ENCODE peak calls at places on chromosome 14, in eight cellular contexts. Y, M, B, C, V, E, P and R are unnamed samples.

GRCh38 chr14:100147181-100147631 is 12.2 kb downstream of the DEGS2 start:
- DNase-seq in B (no peak), C (no peak), Y (no peak), P (no peak), M (no peak), E (no peak), V (no peak), R (no peak)

GRCh38 chr14:73295198-73295796 is 58.0 kb downstream of the PAPLN start:
- DNase-seq in Y (no peak), M (no peak), B (no peak), V (peak; percentile 42), C (no peak), P (peak; percentile 13), E (no peak), R (no peak)

GRCh38 chr14:45156067-45156466 is 20.3 kb downstream of the FANCM start:
- DNase-seq in B (no peak), E (no peak), Y (no peak), M (no peak), C (no peak), V (no peak), P (no peak), R (no peak)

GRCh38 chr14:35910191-35910590 is 84.1 kb downstream of the BRMS1L start:
- DNase-seq in Y (no peak), E (no peak), M (no peak), V (no peak), B (no peak), P (no peak), C (no peak), R (no peak)

GRCh38 chr14:90060312-90060964 is 1.4 kb upstream of the KCNK13 start:
- DNase-seq in B (no peak), V (peak; percentile 90), E (no peak), P (peak; percentile 10), Y (no peak), M (no peak), C (no peak), R (no peak)

GRCh38 chr14:58107947-58108552 is 44.0 kb downstream of the ARMH4 start:
- DNase-seq in E (no peak), B (no peak), M (peak; percentile 57), Y (no peak), V (peak; percentile 64), C (no peak), P (peak; percentile 26), R (no peak)

GRCh38 chr14:55556929-55557623 is 22.9 kb upstream of the KTN1 start:
- DNase-seq in Y (no peak), E (no peak), B (no peak), P (peak; percentile 87), C (peak; percentile 78), M (peak; percentile 24), V (peak; percentile 88), R (peak; percentile 52)

GRCh38 chr14:99615497-99616245 is 11.7 kb upstream of the CCDC85C start:
- DNase-seq in P (no peak), V (peak; percentile 24), B (no peak), M (no peak), Y (no peak), E (no peak), C (no peak), R (no peak)

GRCh38 chr14:87014854-87015253 is 978.1 kb downstream of the GALC start:
- DNase-seq in Y (no peak), V (no peak), P (no peak), B (no peak), M (no peak), E (no peak), C (no peak), R (no peak)

GRCh38 chr14:75175677-75176141 is 703 bp downstream of the TMED10 start:
- DNase-seq in M (no peak), P (no peak), E (no peak), C (no peak), V (no peak), B (no peak), Y (no peak), R (no peak)

GRCh38 chr14:59870277-59871165 is at the start of gene RTN1:
- DNase-seq in V (peak; percentile 72), M (no peak), B (no peak), C (no peak), Y (no peak), E (no peak), P (peak; percentile 56), R (peak; percentile 59)

GRCh38 chr14:105925615-105926414 is 399.4 kb downstream of the TMEM121 start:
- DNase-seq in V (no peak), E (no peak), B (no peak), M (no peak), C (peak; percentile 26), Y (no peak), P (no peak), R (no peak)

GRCh38 chr14:90556050-90556477 is 159.2 kb downstream of the CALM1 start:
- DNase-seq in Y (no peak), V (peak; percentile 43), P (no peak), E (no peak), C (no peak), B (no peak), M (no peak), R (no peak)

GRCh38 chr14:86766469-86766868 is 1226.5 kb downstream of the GALC start:
- DNase-seq in B (no peak), V (no peak), E (no peak), C (no peak), M (no peak), P (no peak), Y (no peak), R (no peak)

GRCh38 chr14:72679106-72679505 is 214.8 kb downstream of the DPF3 start:
- DNase-seq in C (no peak), P (no peak), B (no peak), M (no peak), Y (no peak), V (no peak), E (no peak), R (no peak)

GRCh38 chr14:99756796-99757195 is 36.4 kb upstream of the EML1 start:
- DNase-seq in P (no peak), V (no peak), M (peak; percentile 27), C (no peak), Y (no peak), B (no peak), E (no peak), R (no peak)

GRCh38 chr14:91264151-91265150 is 19.9 kb upstream of the GPR68 start:
- DNase-seq in V (no peak), B (no peak), M (no peak), C (no peak), E (no peak), Y (no peak), P (no peak), R (no peak)

GRCh38 chr14:76272349-76272748 is 103.6 kb upstream of the ESRRB start:
- DNase-seq in E (no peak), B (no peak), Y (no peak), P (no peak), C (no peak), M (no peak), V (no peak), R (no peak)

DNA sequence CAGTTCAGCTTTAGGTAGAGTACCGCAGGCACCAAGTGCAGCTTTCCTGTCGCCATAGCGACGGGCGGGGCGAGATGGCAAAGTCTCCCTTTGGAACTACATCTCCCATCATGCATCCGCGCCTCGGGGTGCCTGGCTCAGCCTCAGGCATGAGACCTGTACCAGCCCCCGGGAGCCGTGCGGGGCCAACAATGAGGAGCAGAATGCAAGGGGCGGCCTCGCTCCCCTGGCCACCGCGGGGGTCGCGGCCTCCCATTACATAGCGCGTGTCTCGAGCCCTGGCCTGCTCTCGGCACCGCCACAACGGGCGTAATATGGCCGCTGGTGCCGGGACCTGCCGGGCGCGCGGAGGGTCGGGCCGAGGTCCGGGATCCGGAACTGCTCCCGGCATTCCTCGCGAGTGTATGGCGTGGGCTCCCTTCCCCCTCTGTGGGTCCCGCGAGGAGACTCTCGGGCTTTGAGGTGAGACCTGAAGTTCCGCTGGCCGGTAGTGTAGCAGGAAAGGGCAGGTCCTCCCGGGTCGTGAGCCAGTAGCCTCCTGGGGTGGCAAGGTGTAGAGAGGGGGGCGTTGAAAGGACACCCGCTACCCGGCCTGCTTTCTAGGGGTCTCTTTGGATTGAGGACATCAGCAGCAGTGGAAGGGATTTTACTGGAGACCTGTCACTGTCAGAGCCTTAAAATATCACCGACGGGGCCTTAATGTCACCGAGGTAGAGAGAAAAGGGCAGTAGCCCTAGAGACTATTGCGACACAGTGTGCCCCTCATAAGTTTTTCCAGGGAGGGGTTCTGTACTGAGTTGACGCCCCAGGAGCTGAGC is at the start of gene THTPA:
- DNase-seq in B (peak; percentile 98), E (peak; percentile 72), P (peak; percentile 93), Y (peak; percentile 58), M (peak; percentile 90), V (peak; percentile 97), C (peak; percentile 96), R (peak; percentile 84)
- TF ChIP-seq POLR2A in B (peak; percentile 8), E (peak; percentile 98), P (peak; percentile 41), Y (no peak), M (no peak), V (no peak), C (no peak), R (peak; percentile 57)

GRCh38 chr14:101705733-101706508 is 55.6 kb upstream of the PPP2R5C start:
- DNase-seq in C (peak; percentile 79), Y (no peak), V (no peak), B (peak; percentile 89), P (no peak), E (no peak), M (peak; percentile 29), R (no peak)
- TF ChIP-seq POLR2A in C (peak; percentile 38), Y (no peak), V (no peak), B (no peak), P (no peak), E (peak; percentile 47), M (no peak), R (no peak)

GRCh38 chr14:77616454-77617229 is at the start of gene SPTLC2:
- DNase-seq in P (peak; percentile 99), M (peak; percentile 98), V (peak; percentile 100), Y (peak; percentile 98), B (peak; percentile 100), C (peak; percentile 99), E (peak; percentile 97), R (peak; percentile 84)
- TF ChIP-seq POLR2A in P (peak; percentile 91), M (peak; percentile 71), V (no peak), Y (peak; percentile 85), B (peak; percentile 58), C (peak; percentile 62), E (peak; percentile 88), R (peak; percentile 88)

GRCh38 chr14:50718949-50719348 is 50.8 kb upstream of the SAV1 start:
- DNase-seq in V (no peak), E (no peak), B (no peak), M (no peak), P (no peak), C (no peak), Y (no peak), R (no peak)

GRCh38 chr14:50714452-50715073 is 46.5 kb upstream of the SAV1 start:
- DNase-seq in V (peak; percentile 23), M (no peak), E (no peak), B (no peak), P (no peak), Y (no peak), C (no peak), R (peak; percentile 13)

GRCh38 chr14:50719911-50720759 is 52.0 kb upstream of the SAV1 start:
- DNase-seq in M (no peak), E (no peak), B (no peak), P (no peak), Y (no peak), C (no peak), V (no peak), R (no peak)

DNA sequence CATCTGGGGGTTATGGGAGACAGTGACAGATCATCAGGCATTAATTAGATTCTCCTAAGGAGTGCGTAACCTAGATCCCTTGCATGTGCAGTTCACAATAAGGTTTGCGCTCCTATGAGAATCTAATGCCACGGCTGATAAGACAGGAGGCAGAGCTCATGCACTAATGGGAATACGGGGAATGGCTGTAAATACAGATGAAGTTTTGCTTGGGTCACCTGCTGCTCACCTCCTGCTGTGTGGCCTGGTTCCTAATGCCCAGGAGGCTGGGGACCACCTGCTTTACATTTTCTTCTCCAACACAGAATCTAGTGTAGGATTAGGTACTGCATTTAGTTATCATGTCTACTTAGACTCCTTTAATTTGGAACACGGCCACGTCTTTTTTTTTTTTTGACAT is 49.7 kb upstream of the SAV1 start:
- DNase-seq in Y (no peak), M (no peak), V (no peak), C (no peak), P (no peak), B (no peak), E (no peak), R (no peak)
- TF ChIP-seq POLR2A in Y (no peak), M (no peak), V (no peak), C (no peak), P (no peak), B (no peak), E (peak; percentile 25), R (no peak)